ENCODE peak calls at places on chromosomes 7 and 10, in four cellular contexts. U is A549, I is IMR-90, S is WTC11. N is an unnamed sample.

GRCh38 chr7:79461660-79462059 is 8.2 kb upstream of the MAGI2 start:
- DNase-seq in I (peak), U (peak), S (no peak), N (no peak)

GRCh38 chr7:44051611-44052220 is 7.2 kb downstream of the DBNL start:
- DNase-seq in U (no peak), S (no peak), I (no peak), N (no peak)

GRCh38 chr10:5614081-5614721 is 52.2 kb downstream of the ASB13 start:
- DNase-seq in I (peak), S (no peak), U (no peak), N (no peak)

GRCh38 chr7:128120976-128121490 is 89.8 kb upstream of the LRRC4 start:
- DNase-seq in S (no peak), U (no peak), I (no peak), N (no peak)

GRCh38 chr7:138665249-138665648 is 35.9 kb downstream of the SVOPL start:
- DNase-seq in S (no peak), U (no peak), I (no peak), N (no peak)

GRCh38 chr10:26468291-26468690 is 30.1 kb downstream of the APBB1IP start:
- DNase-seq in S (no peak), I (no peak), U (peak), N (no peak)

GRCh38 chr7:20191044-20191867 is 25.9 kb downstream of the MACC1 start:
- DNase-seq in I (no peak), S (no peak), U (no peak), N (no peak)

GRCh38 chr7:6451224-6451705 is 3.5 kb upstream of the DAGLB start:
- DNase-seq in U (no peak), S (no peak), I (no peak), N (no peak)

GRCh38 chr7:68224041-68224534 is 1227.5 kb downstream of the TYW1 start:
- DNase-seq in I (no peak), U (no peak), S (no peak), N (peak)

GRCh38 chr10:97519342-97519741 is 20.6 kb downstream of the UBTD1 start:
- DNase-seq in I (no peak), S (no peak), U (no peak), N (no peak)

GRCh38 chr7:129530881-129531391 is 28.6 kb downstream of the SMKR1 start:
- DNase-seq in S (no peak), U (peak), I (peak), N (no peak)

GRCh38 chr10:66202101-66202500 is 723.7 kb upstream of the LRRTM3 start:
- DNase-seq in I (no peak), U (no peak), S (no peak), N (no peak)

GRCh38 chr10:98312816-98313215 is 44.8 kb upstream of the LOXL4 start:
- DNase-seq in I (no peak), U (no peak), S (no peak), N (no peak)

GRCh38 chr7:75629042-75629441 is 109.7 kb downstream of the HIP1 start:
- DNase-seq in I (no peak), U (no peak), S (no peak), N (no peak)

GRCh38 chr10:133058267-133059092 is 29.2 kb upstream of the ADGRA1 start:
- DNase-seq in I (no peak), S (no peak), U (no peak), N (no peak)

GRCh38 chr10:22372922-22373321 is 27.6 kb downstream of the SPAG6 start:
- DNase-seq in S (no peak), I (no peak), U (no peak), N (no peak)

GRCh38 chr10:3091346-3091787 is 24.0 kb downstream of the PFKP start:
- DNase-seq in I (peak), S (no peak), U (peak), N (no peak)

GRCh38 chr7:18570890-18571478 is 75.4 kb downstream of the HDAC9 start:
- DNase-seq in U (peak), I (peak), S (no peak), N (peak)

GRCh38 chr7:43461349-43462024 is 121.4 kb upstream of the STK17A start:
- DNase-seq in S (no peak), U (no peak), I (no peak), N (no peak)

GRCh38 chr10:101055416-101055815 is 6.4 kb upstream of the KAZALD1 start:
- DNase-seq in I (no peak), U (no peak), S (no peak), N (no peak)

GRCh38 chr7:148058092-148058491 is 532.5 kb upstream of the C7orf33 start:
- DNase-seq in I (no peak), U (no peak), S (no peak), N (peak)

GRCh38 chr10:85157206-85157605 is 828.8 kb downstream of the CCSER2 start:
- DNase-seq in U (no peak), I (no peak), S (no peak), N (no peak)

GRCh38 chr10:85151506-85151905 is 823.1 kb downstream of the CCSER2 start:
- DNase-seq in U (no peak), I (no peak), S (no peak), N (no peak)

GRCh38 chr10:85148693-85149640 is 820.6 kb downstream of the CCSER2 start:
- DNase-seq in S (no peak), I (no peak), U (no peak), N (no peak)

GRCh38 chr10:85147346-85148250 is 819.2 kb downstream of the CCSER2 start:
- DNase-seq in U (no peak), I (no peak), S (no peak), N (no peak)

DNA sequence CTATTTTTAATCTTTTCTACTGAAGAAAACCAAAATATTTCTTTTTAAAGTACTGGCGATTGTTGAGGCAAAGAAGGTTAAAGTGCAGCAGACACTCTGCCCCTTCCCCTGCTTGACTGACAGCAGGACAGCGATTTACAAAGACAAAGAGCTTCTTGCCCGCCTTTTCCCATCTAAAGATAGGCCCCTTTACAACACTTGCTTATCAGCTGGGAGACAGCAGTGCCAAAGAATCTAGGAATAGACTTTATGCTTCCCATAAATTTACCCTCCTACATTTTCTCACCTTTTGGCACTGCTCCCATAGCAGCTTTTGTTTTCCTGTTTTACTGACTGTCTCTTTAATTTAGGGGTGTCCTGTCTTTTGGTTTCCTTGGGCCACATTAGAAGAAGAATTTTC is 824.1 kb downstream of the CCSER2 start:
- DNase-seq in U (no peak), I (no peak), S (no peak), N (no peak)
- TF ChIP-seq USF2 in U (no peak), I (no peak), S (no peak), N (no peak)

DNA sequence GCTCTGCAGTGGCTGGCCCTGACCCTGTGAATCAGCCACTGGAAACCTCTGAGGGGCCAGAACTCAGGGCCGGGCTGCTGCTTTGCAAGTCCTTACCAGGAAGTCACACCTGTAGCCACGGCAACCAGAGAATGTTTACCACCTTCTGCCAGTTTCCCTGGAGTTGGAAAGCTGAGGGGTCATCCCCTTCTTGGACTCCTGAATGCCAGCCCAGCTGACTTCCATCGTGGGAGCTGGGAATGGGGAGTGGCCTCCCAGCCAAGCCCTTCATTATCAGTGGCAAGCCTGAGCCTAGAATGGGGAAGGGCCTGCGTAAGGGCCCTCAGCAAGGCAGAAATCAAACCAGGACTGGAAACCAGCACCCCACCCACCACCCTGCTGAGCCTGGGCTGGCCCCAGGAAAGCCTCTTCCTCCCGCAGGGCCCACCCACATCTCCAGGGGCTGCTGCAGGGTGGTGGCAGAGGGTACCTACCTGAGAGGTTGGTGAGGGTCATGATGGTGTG is 6.5 kb upstream of the CRHR2 start:
- DNase-seq in S (peak), U (peak), I (no peak), N (no peak)
- TF ChIP-seq USF2 in S (no peak), U (no peak), I (no peak), N (no peak)

GRCh38 chr10:102627141-102627445 is 17.2 kb upstream of the TRIM8 start:
- DNase-seq in U (no peak), I (no peak), S (no peak), N (no peak)

GRCh38 chr10:102626026-102626686 is 18.1 kb upstream of the TRIM8 start:
- DNase-seq in U (no peak), I (no peak), S (no peak), N (no peak)

GRCh38 chr10:102621418-102622325 is 22.6 kb upstream of the TRIM8 start:
- DNase-seq in S (no peak), I (peak), U (no peak), N (no peak)

GRCh38 chr10:102624751-102625330 is 19.4 kb upstream of the TRIM8 start:
- DNase-seq in I (no peak), U (no peak), S (no peak), N (no peak)

DNA sequence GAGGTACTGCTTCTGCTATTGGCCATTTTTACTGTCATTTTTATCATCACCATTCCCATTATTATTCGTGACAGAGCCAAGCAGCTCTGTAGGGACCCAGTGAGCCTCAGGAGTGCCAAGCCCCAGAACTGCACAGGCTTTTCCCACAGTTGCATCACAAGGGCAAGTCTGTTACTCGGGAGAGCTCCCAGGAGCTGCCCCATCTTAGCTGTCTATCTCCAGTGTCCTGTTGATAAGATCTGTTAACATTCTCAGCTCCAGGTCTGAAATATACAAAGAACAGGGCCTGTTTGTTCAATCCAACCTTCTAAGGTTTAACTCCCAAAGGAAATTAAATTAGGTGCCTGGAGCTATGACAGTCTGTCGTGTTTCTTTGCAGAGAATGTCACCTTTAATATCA is 20.2 kb upstream of the TRIM8 start:
- DNase-seq in U (no peak), S (no peak), I (no peak), N (no peak)
- TF ChIP-seq USF2 in U (no peak), S (no peak), I (no peak), N (no peak)

DNA sequence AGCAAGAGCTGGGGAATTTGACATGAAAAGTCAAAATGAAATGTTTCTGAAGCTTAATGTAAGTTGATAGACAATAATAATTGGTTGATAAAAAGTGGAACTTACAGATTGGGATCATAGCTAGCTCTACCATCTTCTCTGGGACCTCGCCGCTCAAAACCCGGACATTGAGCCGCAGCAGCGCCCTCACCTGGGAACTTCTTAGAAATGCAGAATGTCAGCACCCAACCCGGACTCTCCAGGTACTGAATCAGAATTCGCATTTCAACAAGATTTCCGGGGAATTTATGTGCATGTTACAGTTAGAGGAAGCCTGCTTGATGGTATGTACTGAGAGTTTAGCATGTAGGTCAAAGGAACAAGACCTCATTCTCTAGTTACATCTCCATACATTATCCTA is 36.7 kb upstream of the ABLIM1 start:
- DNase-seq in S (peak), U (peak), I (no peak), N (peak)
- TF ChIP-seq USF2 in S (no peak), U (no peak), I (no peak), N (no peak)

DNA sequence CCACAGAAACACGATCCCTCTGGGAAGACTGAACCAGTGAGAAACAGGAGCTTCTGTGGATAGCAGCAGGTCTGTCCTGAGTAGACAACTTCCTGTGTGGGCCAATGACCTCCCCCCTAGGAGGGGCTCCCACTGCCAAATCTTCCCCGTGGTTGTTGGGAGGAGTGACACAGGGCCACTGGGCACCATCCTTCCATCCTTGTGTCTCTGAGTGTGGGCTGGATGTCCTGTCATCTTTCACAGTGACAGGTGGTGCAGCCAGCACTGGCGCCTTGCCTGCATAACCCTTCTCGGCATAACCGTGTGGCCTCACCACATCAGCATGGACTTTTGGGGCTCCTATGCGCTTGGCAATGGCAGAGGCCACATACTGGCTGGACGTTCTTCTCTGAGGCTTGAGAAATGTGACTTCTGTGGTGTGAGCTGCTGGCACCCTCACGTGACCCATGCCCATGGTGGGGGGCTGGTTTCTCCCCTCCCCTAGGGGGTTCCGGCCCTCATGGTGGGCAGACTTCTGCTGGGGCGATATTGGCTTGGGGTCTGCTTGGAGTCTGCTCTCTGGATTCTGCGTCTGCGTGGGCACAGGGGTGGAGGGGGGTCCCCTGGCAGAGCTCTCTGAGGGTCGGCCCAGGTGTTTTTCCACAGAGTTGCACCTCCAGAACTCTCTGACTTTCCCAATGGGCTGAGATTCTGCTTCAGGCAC is 245.6 kb upstream of the GRB10 start:
- DNase-seq in I (peak), S (no peak), U (no peak), N (no peak)
- TF ChIP-seq USF2 in I (no peak), S (no peak), U (no peak), N (no peak)

GRCh38 chr10:12721334-12721733 is 280.2 kb downstream of the CCDC3 start:
- DNase-seq in I (no peak), S (no peak), U (no peak), N (no peak)
- TF ChIP-seq USF2 in I (no peak), S (no peak), U (no peak), N (no peak)

DNA sequence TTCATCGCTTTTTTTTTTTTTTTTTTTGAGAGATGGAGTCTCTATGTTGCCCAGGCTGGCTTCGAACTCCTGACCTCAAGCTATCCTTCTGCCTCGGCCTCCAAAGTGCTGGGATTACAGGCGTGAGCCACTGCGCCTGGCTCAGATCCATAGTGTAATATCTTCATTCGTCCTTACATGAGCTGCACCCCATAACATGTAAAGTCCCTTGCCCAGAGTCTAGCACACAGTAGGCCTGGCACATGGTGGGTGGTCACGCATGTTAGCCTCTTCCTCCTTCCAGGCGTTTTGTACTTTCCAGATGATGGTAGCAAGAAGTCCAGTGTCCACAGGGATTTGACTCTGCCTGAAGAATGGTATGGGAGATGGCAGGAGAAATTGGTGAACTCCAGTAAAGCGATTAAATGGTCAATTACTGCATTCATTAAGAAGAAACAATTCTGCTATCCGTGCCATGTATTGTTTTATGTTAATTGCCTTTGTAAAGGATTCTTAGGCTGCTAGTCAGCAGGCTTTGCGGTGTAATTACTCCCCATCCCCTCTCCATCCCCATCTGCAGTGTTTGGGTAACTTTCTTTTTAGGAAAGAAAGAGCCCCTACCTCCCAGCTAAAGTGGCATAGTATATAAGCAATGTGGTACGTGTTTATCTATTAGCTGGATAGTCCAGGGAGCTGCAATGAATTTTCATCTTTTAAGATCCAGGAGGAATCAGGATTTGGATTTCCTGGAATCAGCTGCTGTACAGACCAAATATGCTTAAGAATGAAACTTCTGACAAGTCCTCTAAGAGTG is 1.2 kb downstream of the TPST1 start:
- DNase-seq in I (no peak), S (no peak), U (no peak), N (no peak)
- TF ChIP-seq USF2 in I (no peak), S (no peak), U (no peak), N (no peak)

DNA sequence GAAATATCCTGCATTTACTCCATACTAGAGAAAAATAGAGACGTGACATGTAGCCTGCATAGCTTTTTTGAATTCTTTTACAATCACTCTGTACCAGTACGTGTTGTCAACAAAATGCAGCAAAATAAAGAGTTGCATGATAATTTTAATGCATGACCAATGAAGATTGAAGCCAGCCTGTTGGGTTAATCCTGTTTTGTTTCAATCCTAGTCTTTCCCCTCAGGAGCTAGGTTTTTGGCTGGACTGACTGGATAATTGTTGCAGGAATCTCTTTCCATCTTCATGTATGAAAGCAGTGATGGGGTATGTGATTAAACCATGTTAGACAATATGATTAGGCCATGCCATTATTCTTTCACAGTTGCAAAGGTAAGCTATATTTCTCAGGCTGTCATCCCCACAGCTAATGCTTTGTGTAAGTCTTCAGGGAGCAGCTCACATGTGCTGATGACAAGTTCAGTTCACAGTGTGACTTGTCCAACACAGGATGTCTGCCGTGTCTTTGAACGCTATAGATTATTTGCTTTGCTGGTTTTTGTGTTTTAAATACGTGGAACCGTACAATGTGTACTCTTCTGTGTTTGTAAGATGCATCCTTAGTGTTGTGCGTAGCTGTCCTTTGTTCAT is 24.4 kb downstream of the PAPSS2 start:
- DNase-seq in S (no peak), U (no peak), I (no peak), N (no peak)
- TF ChIP-seq USF2 in S (no peak), U (no peak), I (no peak), N (no peak)

DNA sequence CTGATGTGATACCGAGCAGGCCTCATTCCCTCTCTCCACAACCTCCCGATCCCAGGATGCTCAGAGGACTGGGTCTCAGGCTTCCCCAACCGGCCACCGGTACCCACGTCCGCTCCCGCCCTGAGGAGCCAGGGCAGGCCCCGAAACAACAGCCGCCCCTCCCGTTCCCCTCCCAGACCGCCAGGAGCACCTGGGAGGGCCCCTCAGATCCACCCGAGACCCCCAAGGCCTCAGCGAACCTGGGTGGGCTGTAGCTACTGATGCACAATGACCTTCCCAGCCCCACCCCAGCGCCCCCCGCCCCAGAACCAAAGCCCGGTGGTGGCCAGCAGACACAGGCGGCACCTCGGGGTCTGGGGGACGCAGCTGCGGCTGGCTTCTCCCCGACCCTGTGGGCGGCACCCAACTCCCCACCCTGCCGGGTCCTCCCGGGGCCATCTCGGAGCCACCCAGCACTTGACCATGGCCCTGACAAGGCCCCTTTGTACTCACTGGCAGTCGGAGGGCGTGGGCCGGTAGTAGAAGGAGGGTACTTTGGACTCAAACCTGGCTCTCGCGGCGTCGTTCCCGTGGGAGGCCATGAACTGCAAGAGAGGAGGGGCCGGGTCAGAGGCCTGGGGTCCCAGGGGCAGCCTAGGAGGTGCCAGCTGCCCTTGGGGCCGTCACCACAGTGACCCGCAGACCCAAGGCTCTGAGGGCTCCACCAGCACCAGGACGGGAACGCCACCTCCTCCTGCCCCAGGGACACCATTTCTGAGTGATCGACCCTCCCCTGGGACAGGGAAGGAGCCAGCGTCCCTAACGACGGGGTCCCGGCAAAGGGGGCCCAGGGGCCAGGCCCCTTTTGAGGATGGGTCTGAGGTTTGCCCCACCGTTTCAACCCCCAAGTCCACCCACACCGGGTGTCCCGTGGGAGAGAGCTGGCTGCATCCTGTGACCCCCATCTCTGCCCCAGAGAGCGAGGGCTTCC is 28.1 kb downstream of the ADAP1 start:
- DNase-seq in U (no peak), S (peak), I (no peak), N (no peak)
- TF ChIP-seq USF2 in U (no peak), S (no peak), I (no peak), N (no peak)